ENCODE peak calls at places on chromosome 16, in five cellular contexts. U is HCT116, K is A549, Z is HL-60, V is Panc1. Q is an unnamed sample.
A peak's percentile ranks its signal among the peaks of the same experiment; 100 is the strongest.

GRCh38 chr16:50259334-50260205 is 6.8 kb upstream of the ADCY7 start:
- DNase-seq in U (no peak), K (no peak), Z (no peak), V (no peak), Q (no peak)

GRCh38 chr16:30786936-30787612 is at the start of gene ZNF629:
- DNase-seq in U (peak; percentile 39), K (peak; percentile 77), Z (no peak), V (no peak), Q (no peak)

GRCh38 chr16:85479972-85480726 is 133.0 kb upstream of the GSE1 start:
- DNase-seq in U (no peak), K (peak; percentile 94), Z (no peak), V (no peak), Q (no peak)

GRCh38 chr16:81553814-81554675 is 109.4 kb downstream of the CMIP start:
- DNase-seq in U (no peak), K (no peak), Z (no peak), V (no peak), Q (no peak)

GRCh38 chr16:21277045-21277926 is 804 bp downstream of the CRYM start:
- DNase-seq in U (no peak), K (no peak), Z (no peak), V (no peak), Q (no peak)

GRCh38 chr16:83934684-83934977 is 18.4 kb upstream of the OSGIN1 start:
- DNase-seq in U (no peak), K (no peak), Z (no peak), V (no peak), Q (no peak)

GRCh38 chr16:17647879-17648649 is 177.3 kb upstream of the XYLT1 start:
- DNase-seq in U (no peak), K (no peak), Z (no peak), V (no peak), Q (no peak)

GRCh38 chr16:1152651-1153259 is at the start of gene CACNA1H:
- DNase-seq in U (no peak), K (peak; percentile 58), Z (no peak), V (no peak), Q (no peak)

GRCh38 chr16:70496513-70496912 is 26.8 kb downstream of the COG4 start:
- DNase-seq in U (no peak), K (no peak), Z (no peak), V (no peak), Q (no peak)

GRCh38 chr16:66516172-66516807 is 33.6 kb downstream of the TK2 start:
- DNase-seq in U (no peak), K (no peak), Z (peak; percentile 83), V (no peak), Q (no peak)

GRCh38 chr16:3129137-3130131 is 5.4 kb upstream of the ZNF213 start:
- DNase-seq in U (no peak), K (no peak), Z (peak; percentile 88), V (no peak), Q (no peak)

GRCh38 chr16:84761448-84762368 is 58.1 kb upstream of the CRISPLD2 start:
- DNase-seq in U (no peak), K (no peak), Z (no peak), V (no peak), Q (no peak)

GRCh38 chr16:20610892-20611349 is 34.8 kb upstream of the ACSM2B start:
- DNase-seq in U (no peak), K (no peak), Z (no peak), V (no peak), Q (no peak)

GRCh38 chr16:2473999-2474876 is 689 bp upstream of the TBC1D24 start:
- DNase-seq in U (no peak), K (peak; percentile 72), Z (peak; percentile 41), V (no peak), Q (no peak)

GRCh38 chr16:17037499-17037898 is 433.3 kb downstream of the XYLT1 start:
- DNase-seq in U (no peak), K (no peak), Z (no peak), V (no peak), Q (no peak)

GRCh38 chr16:19754644-19755036 is 36.6 kb downstream of the IQCK start:
- DNase-seq in U (no peak), K (no peak), Z (no peak), V (no peak), Q (no peak)

GRCh38 chr16:7722761-7723160 is 390.1 kb downstream of the RBFOX1 start:
- DNase-seq in U (no peak), K (no peak), Z (no peak), V (no peak), Q (no peak)

GRCh38 chr16:52492789-52493357 is 54.1 kb downstream of the TOX3 start:
- DNase-seq in U (no peak), K (no peak), Z (no peak), V (no peak), Q (peak; percentile 24)

GRCh38 chr16:73713817-73714495 is 582.7 kb upstream of the PSMD7 start:
- DNase-seq in U (peak; percentile 27), K (peak; percentile 9), Z (peak; percentile 2), V (no peak), Q (no peak)

GRCh38 chr16:16150117-16150877 is 73.0 kb downstream of the ABCC6 start:
- DNase-seq in U (no peak), K (no peak), Z (no peak), V (no peak), Q (no peak)

GRCh38 chr16:72474511-72475123 is 302.7 kb upstream of the PMFBP1 start:
- DNase-seq in U (peak; percentile 89), K (no peak), Z (no peak), V (peak; percentile 18), Q (no peak)

GRCh38 chr16:80971814-80972213 is 34.9 kb downstream of the CMC2 start:
- DNase-seq in U (no peak), K (no peak), Z (no peak), V (no peak), Q (no peak)

GRCh38 chr16:11783319-11784047 is 13.6 kb downstream of the ZC3H7A start:
- DNase-seq in U (no peak), K (no peak), Z (no peak), V (no peak), Q (peak; percentile 89)

GRCh38 chr16:56961851-56962281 is at the start of gene CETP:
- DNase-seq in U (no peak), K (no peak), Z (no peak), V (no peak), Q (no peak)

GRCh38 chr16:31001507-31002251 is 8.8 kb downstream of the STX1B start:
- DNase-seq in U (no peak), K (no peak), Z (no peak), V (no peak), Q (no peak)

GRCh38 chr16:55991843-55992242 is 116.7 kb upstream of the CES5A start:
- DNase-seq in U (no peak), K (no peak), Z (no peak), V (no peak), Q (no peak)

GRCh38 chr16:51149721-51150158 is 1.3 kb downstream of the SALL1 start:
- DNase-seq in U (no peak), K (no peak), Z (no peak), V (no peak), Q (no peak)

GRCh38 chr16:79599256-79599836 is 1.2 kb downstream of the MAF start:
- DNase-seq in U (no peak), K (peak; percentile 16), Z (no peak), V (no peak), Q (no peak)

GRCh38 chr16:8848939-8849391 is 19.8 kb downstream of the CARHSP1 start:
- DNase-seq in U (no peak), K (peak; percentile 56), Z (no peak), V (no peak), Q (no peak)

GRCh38 chr16:3490911-3491629 is 4.2 kb downstream of the C16orf90 start:
- DNase-seq in U (no peak), K (no peak), Z (no peak), V (no peak), Q (no peak)

GRCh38 chr16:79776243-79776884 is 175.8 kb upstream of the MAF start:
- DNase-seq in U (no peak), K (no peak), Z (no peak), V (no peak), Q (no peak)

DNA sequence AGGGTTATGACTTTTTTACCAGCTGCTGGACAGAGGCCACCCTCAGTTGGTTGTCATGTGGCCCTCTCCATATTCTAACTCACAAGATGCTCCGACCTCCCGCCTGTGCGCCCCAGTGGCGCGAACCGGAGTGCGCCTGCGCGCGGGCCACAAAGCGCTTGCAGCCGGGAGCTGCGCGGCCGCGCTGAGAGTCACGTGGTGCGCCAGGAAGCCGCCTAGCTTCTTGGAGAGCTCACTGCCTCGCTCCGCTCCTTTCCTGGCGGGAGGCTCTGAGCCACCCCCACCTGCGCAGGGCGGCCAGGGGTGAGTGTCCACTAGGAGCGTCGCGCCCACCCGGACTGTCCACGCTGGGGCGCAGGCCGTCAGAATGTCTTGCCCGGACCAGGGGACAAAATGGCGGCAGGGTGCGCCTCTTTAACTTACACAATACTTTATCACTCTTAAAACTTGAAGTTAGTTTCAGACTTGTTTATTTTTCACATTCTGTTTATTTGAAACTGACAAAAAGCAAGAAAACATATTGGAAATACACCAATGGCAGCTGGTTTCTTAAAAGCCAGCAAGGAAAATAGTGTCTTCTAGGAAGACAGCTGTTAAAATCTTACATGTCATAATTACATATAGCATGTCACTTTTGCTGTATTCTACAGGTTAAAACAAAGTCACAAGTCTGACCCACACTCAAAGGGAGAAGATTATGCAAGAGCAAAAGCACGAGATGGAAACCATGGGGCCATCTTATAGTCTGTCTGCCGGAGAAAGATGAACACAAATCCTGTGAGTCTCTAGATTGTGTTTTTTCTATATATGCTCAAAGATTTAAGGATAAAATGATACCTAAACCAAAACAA is 357.9 kb downstream of the CNTNAP4 start:
- DNase-seq in U (no peak), K (no peak), Z (no peak), V (no peak), Q (no peak)
- H3K4me3 ChIP-seq in U (no peak overlapping the region), K (no peak overlapping the region), Z (no peak overlapping the region), V (no peak overlapping the region), Q (no peak overlapping the region)

GRCh38 chr16:23280483-23280967 is 21.6 kb upstream of the SCNN1B start:
- DNase-seq in U (no peak), K (no peak), Z (no peak), V (no peak), Q (no peak)
- TF ChIP-seq REST in U (no peak), K (no peak), Z (no peak), V (no peak), Q (no peak)

DNA sequence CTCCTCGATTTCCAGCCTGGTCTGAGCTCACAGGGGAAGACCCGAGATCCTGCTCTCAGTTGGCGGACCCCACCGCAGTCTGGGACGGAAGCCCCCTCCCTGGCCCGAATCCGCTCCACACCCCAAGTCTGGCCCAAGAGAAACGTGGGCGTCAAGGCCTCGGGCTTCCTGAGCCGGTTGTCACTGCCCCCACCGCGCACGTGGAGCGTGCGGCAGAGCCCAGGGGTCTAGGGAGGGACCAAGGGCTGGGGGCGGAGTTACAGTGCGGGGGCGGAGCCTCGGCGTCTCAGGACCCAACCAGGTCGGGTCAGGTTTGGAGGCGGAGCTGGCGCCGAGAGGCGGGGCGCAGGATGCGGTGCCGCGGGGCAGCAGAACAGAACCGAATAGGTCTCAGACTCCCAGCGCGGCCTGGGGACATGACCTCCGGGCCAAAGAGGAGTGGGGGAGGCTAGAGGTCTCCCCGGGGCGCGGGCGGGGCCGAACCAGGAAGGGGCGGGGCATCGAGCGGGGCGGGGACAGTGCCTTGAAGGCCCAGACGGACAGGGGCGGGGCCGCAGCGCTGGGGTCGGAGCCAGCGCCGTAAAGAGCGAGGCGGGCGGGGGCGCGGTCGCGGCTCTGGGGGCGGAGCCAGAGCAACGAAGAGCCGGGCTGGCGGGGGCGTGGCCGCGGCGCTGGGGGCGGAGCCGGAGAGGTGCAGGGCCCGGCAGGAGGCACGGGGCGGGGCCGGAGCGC is 429 bp upstream of the ZFPM1 start:
- DNase-seq in U (peak; percentile 92), K (peak; percentile 95), Z (peak; percentile 43), V (peak; percentile 47), Q (peak; percentile 67)
- H3K4me3 ChIP-seq in U (peak overlapping the region; percentile 60), K (peak overlapping the region; percentile 88), Z (peak overlapping the region; percentile 34), V (peak overlapping the region; percentile 57), Q (peak overlapping the region; percentile 64)

GRCh38 chr16:67783353-67783725 is 23.0 kb downstream of the RANBP10 start:
- DNase-seq in U (no peak), K (no peak), Z (no peak), V (no peak), Q (no peak)
- TF ChIP-seq REST in U (no peak), K (no peak), Z (no peak), V (no peak), Q (no peak)